ENCODE peak calls at places on chromosomes 11 and 22, in five cellular contexts. J, K, O, U and A are unnamed samples.

GRCh38 chr11:110337570-110338193 is 41.3 kb upstream of the RDX start:
- DNase-seq in J (no peak), K (peak; percentile 63), O (no peak), U (peak; percentile 52), A (no peak)

GRCh38 chr22:49960967-49961600 is 512 bp downstream of the PIM3 start:
- DNase-seq in J (no peak), K (no peak), O (peak; percentile 65), U (no peak), A (peak; percentile 53)

GRCh38 chr11:326592-326841 is 5.9 kb upstream of the IFITM3 start:
- DNase-seq in J (no peak), K (no peak), O (no peak), U (no peak), A (no peak)

GRCh38 chr11:72658989-72659640 is 15.1 kb downstream of the PDE2A start:
- DNase-seq in J (no peak), K (no peak), O (no peak), U (no peak), A (no peak)

GRCh38 chr11:118152552-118153471 is at the start of gene SCN4B:
- DNase-seq in J (peak; percentile 72), K (peak; percentile 81), O (no peak), U (peak; percentile 20), A (peak; percentile 37)

GRCh38 chr11:126268361-126268707 is 361 bp downstream of the SRPRA start:
- DNase-seq in J (no peak), K (no peak), O (peak; percentile 12), U (no peak), A (no peak)

GRCh38 chr22:23251445-23252093 is 71.3 kb downstream of the BCR start:
- DNase-seq in J (no peak), K (no peak), O (no peak), U (peak; percentile 45), A (no peak)

GRCh38 chr22:33909075-33909458 is 11.2 kb downstream of the LARGE1 start:
- DNase-seq in J (no peak), K (no peak), O (no peak), U (peak; percentile 84), A (no peak)

GRCh38 chr11:83025267-83025704 is 46.4 kb downstream of the RAB30 start:
- DNase-seq in J (no peak), K (no peak), O (no peak), U (no peak), A (no peak)

GRCh38 chr22:48897638-48897954 is 930.1 kb downstream of the BRD1 start:
- DNase-seq in J (no peak), K (peak; percentile 19), O (no peak), U (no peak), A (no peak)

GRCh38 chr11:8086001-8086479 is 5.0 kb downstream of the TUB start:
- DNase-seq in J (no peak), K (no peak), O (no peak), U (peak; percentile 19), A (no peak)

GRCh38 chr11:30357872-30358271 is 35.0 kb downstream of the ARL14EP start:
- DNase-seq in J (no peak), K (no peak), O (no peak), U (no peak), A (no peak)

GRCh38 chr11:108697872-108698473 is 33.1 kb downstream of the DDX10 start:
- DNase-seq in J (peak; percentile 21), K (peak; percentile 31), O (peak; percentile 72), U (peak; percentile 82), A (peak; percentile 51)

GRCh38 chr22:37279469-37279868 is 2.8 kb upstream of the CYTH4 start:
- DNase-seq in J (no peak), K (no peak), O (peak; percentile 49), U (peak; percentile 9), A (no peak)

GRCh38 chr11:77396911-77397310 is 77.0 kb downstream of the PAK1 start:
- DNase-seq in J (no peak), K (no peak), O (no peak), U (peak; percentile 33), A (no peak)

GRCh38 chr11:112612283-112612849 is 348.9 kb upstream of the NCAM1 start:
- DNase-seq in J (no peak), K (peak; percentile 59), O (no peak), U (no peak), A (no peak)

GRCh38 chr11:68948496-68948895 is 32.3 kb downstream of the MRGPRD start:
- DNase-seq in J (no peak), K (no peak), O (no peak), U (peak; percentile 50), A (no peak)

GRCh38 chr11:120696597-120696996 is 185.0 kb downstream of the GRIK4 start:
- DNase-seq in J (no peak), K (peak; percentile 63), O (no peak), U (no peak), A (no peak)

GRCh38 chr11:2527621-2528291 is 82.9 kb downstream of the KCNQ1 start:
- DNase-seq in J (no peak), K (no peak), O (no peak), U (no peak), A (no peak)
- H2AFZ ChIP-seq in J (no peak overlapping the region), K (no peak overlapping the region), O (no peak overlapping the region), U (no peak overlapping the region), A (no peak overlapping the region)

GRCh38 chr11:58508005-58508404 is at the start of gene OR5B21:
- DNase-seq in J (no peak), K (no peak), O (no peak), U (no peak), A (no peak)
- H3K4me2 ChIP-seq in J (no peak within 1 kb of the TSS), K (no peak within 1 kb of the TSS), O (peak within 1 kb of the TSS; percentile 25), U (no peak within 1 kb of the TSS), A (no peak within 1 kb of the TSS)

DNA sequence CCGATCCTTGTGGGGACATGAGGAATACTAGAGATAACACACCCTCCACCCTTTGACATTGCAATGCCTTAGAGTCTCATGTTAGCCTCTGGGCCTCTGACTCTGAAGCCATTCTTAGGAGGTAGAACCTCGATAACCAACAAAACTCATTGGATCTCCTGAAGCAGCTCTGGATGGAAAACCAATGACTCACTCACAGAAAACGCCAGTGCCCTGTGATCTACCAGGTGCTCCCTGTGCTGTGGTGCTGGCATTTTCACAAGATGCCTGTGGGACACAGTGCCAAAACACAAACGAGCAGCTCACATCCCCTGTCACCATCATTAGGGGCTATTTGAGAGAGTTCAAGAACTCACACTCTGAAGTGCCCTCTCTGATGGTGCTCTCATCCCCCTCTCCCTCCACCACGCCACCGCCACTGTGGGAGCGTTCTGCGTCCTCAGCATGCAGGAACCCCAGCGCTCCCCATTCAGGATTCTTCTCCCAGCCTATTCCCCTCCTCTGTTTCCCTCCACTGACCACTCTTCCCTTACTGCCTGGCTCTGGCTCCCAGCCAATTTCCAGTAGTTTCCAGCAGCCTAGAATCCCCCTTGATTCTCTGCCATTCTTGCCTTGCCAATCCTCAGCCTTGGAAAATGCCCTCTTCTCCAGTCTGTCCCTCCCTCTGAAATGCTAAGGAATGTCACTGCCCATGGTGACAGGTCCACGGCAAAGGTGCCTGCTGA is 4.6 kb upstream of the POLD4 start:
- DNase-seq in J (no peak), K (no peak), O (no peak), U (peak; percentile 71), A (no peak)
- H2AFZ ChIP-seq in J (no peak overlapping the region), K (no peak overlapping the region), O (peak overlapping the region; percentile 59), U (no peak overlapping the region), A (no peak overlapping the region)

GRCh38 chr22:24434472-24435322 is 7.3 kb downstream of the ADORA2A start:
- DNase-seq in J (no peak), K (no peak), O (peak; percentile 97), U (no peak), A (peak; percentile 88)
- H3K4me2 ChIP-seq in J (no peak overlapping the region), K (no peak overlapping the region), O (peak overlapping the region; percentile 97), U (no peak overlapping the region), A (peak overlapping the region; percentile 41)

GRCh38 chr11:134332189-134332631 is 422 bp downstream of the GLB1L2 start:
- DNase-seq in J (peak; percentile 35), K (peak; percentile 56), O (no peak), U (no peak), A (no peak)

GRCh38 chr11:134331565-134332188 is at the start of gene GLB1L2:
- DNase-seq in J (peak; percentile 75), K (peak; percentile 92), O (no peak), U (no peak), A (peak; percentile 88)

GRCh38 chr11:134333951-134334350 is 2.2 kb downstream of the GLB1L2 start:
- DNase-seq in J (no peak), K (no peak), O (no peak), U (no peak), A (no peak)

GRCh38 chr11:134333312-134333711 is 1.5 kb downstream of the GLB1L2 start:
- DNase-seq in J (no peak), K (no peak), O (no peak), U (no peak), A (no peak)

DNA sequence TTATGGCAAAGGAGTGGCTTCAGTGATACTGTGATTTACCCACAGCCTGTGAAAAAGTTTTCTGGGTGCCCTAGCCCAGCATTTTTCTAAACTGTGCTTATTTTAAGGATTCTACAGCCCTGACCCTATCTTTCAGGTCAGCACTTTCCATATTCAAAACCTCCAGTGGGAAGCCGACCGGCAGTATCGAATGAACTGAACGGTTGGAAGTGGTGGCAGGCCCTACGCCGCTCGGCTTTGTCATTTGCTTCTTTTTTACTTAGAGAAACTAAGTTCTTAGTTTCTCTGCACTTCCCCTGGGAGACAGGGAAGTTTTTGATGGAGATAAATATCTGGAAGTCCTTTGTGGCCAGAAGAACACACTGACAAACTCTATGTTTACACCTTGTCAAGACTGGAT is 994 bp downstream of the GLB1L2 start:
- DNase-seq in J (no peak), K (no peak), O (no peak), U (no peak), A (no peak)
- H2AFZ ChIP-seq in J (peak overlapping the region; percentile 97), K (no peak overlapping the region), O (no peak overlapping the region), U (no peak overlapping the region), A (peak overlapping the region; percentile 82)

DNA sequence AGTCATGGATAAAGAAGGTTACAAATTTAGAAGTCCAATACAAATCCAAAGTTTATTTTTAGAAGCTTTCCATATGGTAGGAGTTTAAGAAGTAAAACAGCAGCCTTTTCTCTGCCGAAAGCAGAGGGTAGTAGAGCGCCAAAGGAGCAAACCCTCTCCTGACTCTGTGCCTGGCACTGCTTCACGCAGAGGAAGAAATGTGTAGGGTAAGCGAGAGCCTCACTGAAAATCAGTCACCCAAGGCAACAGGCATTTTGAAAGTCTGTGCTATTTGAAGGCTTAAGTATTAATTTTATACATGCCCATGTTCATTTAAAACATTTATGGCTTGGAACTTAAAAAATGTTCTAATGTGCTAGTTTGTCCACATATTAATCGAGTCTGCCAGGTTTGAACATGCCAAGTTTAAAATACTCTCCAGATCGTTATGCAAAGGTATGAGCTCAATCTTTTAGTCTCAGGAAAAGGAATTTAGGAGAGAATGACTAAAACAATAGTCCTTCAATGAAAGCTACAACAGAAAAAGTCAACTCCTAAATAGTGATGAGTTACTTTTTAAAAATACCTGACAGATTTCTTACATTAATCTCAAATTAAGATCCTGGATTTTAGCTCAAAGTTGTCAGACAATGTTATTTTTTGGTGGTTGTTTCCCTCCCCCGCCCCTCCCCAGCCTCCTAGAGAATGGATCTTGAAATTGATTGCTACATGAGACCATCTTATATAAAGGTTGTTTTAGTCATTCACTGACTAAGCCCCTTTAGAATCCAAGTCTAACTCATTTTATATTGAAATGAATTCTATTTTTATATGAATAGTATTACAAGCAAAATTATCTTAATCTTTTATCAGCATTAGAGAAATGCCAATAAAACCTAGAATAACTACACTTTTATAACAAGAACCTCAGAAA is 38.7 kb downstream of the MRTFA start:
- DNase-seq in J (no peak), K (no peak), O (no peak), U (peak; percentile 41), A (no peak)
- H3K4me2 ChIP-seq in J (no peak overlapping the region), K (no peak overlapping the region), O (peak overlapping the region; percentile 50), U (peak overlapping the region; percentile 74), A (no peak overlapping the region)

DNA sequence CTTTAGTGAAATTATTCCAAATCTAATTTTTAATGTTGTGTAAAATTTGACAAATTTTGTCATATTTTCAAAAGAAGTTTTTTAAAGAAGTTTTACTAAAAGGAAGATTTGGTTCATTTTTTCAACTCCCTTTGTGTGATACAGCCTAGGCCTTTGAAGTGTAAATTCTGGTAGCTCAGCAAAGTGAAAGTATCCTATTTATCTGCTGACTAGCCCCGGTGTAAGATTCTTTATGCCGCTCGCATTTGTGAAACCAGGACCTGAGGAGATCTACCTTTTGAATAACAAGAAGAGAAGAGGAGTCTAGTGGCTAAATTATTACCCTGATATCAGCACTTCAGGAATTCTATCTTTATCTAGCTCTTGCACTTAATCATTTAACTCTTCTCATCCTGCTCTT is 177.4 kb downstream of the JRKL start:
- DNase-seq in J (no peak), K (no peak), O (no peak), U (no peak), A (no peak)
- H2AFZ ChIP-seq in J (no peak overlapping the region), K (no peak overlapping the region), O (no peak overlapping the region), U (no peak overlapping the region), A (no peak overlapping the region)